ENCODE peak calls at places on chromosome 13, in eight cellular contexts. One of them, this sample, is unnamed. For H3K4me1, the result is how much of the 10 kb centered on the place peaks cover.

GRCh38 chr13:76856141-76856571 is 30.0 kb downstream of the KCTD12 start:
- DNase-seq in PC-3: peak
- DNase-seq in body of pancreas: no peak
- DNase-seq in HAP-1: no peak
- DNase-seq in CD8-positive, alpha-beta memory T cell: no peak
- DNase-seq in neural progenitor cell: no peak
- DNase-seq in fibroblast of lung: peak
- DNase-seq in tibial nerve: no peak
- DNase-seq in this sample: no peak

GRCh38 chr13:99992912-99993311 is 11.3 kb downstream of the ZIC2 start:
- DNase-seq in PC-3: no peak
- DNase-seq in body of pancreas: no peak
- DNase-seq in HAP-1: no peak
- DNase-seq in CD8-positive, alpha-beta memory T cell: no peak
- DNase-seq in neural progenitor cell: no peak
- DNase-seq in fibroblast of lung: peak
- DNase-seq in tibial nerve: no peak
- DNase-seq in this sample: no peak

GRCh38 chr13:111038887-111039286 is 76.2 kb upstream of the ARHGEF7 start:
- DNase-seq in PC-3: no peak
- DNase-seq in body of pancreas: no peak
- DNase-seq in HAP-1: no peak
- DNase-seq in CD8-positive, alpha-beta memory T cell: no peak
- DNase-seq in neural progenitor cell: no peak
- DNase-seq in fibroblast of lung: no peak
- DNase-seq in tibial nerve: no peak
- DNase-seq in this sample: no peak

GRCh38 chr13:36282818-36283432 is 14.7 kb downstream of the CCDC169 start:
- DNase-seq in PC-3: peak
- DNase-seq in body of pancreas: no peak
- DNase-seq in HAP-1: no peak
- DNase-seq in CD8-positive, alpha-beta memory T cell: no peak
- DNase-seq in neural progenitor cell: peak
- DNase-seq in fibroblast of lung: peak
- DNase-seq in tibial nerve: no peak
- DNase-seq in this sample: no peak

GRCh38 chr13:91369432-91369831 is 21.9 kb downstream of the MIR17HG start:
- DNase-seq in PC-3: peak
- DNase-seq in body of pancreas: no peak
- DNase-seq in HAP-1: peak
- DNase-seq in CD8-positive, alpha-beta memory T cell: no peak
- DNase-seq in neural progenitor cell: no peak
- DNase-seq in fibroblast of lung: peak
- DNase-seq in tibial nerve: no peak
- DNase-seq in this sample: no peak

GRCh38 chr13:35470671-35471465 is 5.6 kb downstream of the MAB21L1 start:
- DNase-seq in PC-3: no peak
- DNase-seq in body of pancreas: no peak
- DNase-seq in HAP-1: no peak
- DNase-seq in CD8-positive, alpha-beta memory T cell: no peak
- DNase-seq in neural progenitor cell: peak
- DNase-seq in fibroblast of lung: peak
- DNase-seq in tibial nerve: peak
- DNase-seq in this sample: peak

GRCh38 chr13:94345374-94346195 is 133.9 kb downstream of the DCT start:
- DNase-seq in PC-3: peak
- DNase-seq in body of pancreas: no peak
- DNase-seq in HAP-1: no peak
- DNase-seq in CD8-positive, alpha-beta memory T cell: peak
- DNase-seq in neural progenitor cell: no peak
- DNase-seq in fibroblast of lung: peak
- DNase-seq in tibial nerve: no peak
- DNase-seq in this sample: no peak

GRCh38 chr13:23279321-23279720 is 98.5 kb downstream of the SGCG start:
- DNase-seq in PC-3: no peak
- DNase-seq in body of pancreas: no peak
- DNase-seq in HAP-1: no peak
- DNase-seq in CD8-positive, alpha-beta memory T cell: no peak
- DNase-seq in neural progenitor cell: no peak
- DNase-seq in fibroblast of lung: no peak
- DNase-seq in tibial nerve: no peak
- DNase-seq in this sample: no peak

GRCh38 chr13:24923305-24923640 is 159.3 kb downstream of the RNF17 start:
- DNase-seq in PC-3: peak
- DNase-seq in body of pancreas: no peak
- DNase-seq in HAP-1: no peak
- DNase-seq in CD8-positive, alpha-beta memory T cell: no peak
- DNase-seq in neural progenitor cell: no peak
- DNase-seq in fibroblast of lung: peak
- DNase-seq in tibial nerve: peak
- DNase-seq in this sample: no peak

GRCh38 chr13:48412881-48413351 is at the start of gene LPAR6:
- DNase-seq in PC-3: peak
- DNase-seq in body of pancreas: no peak
- DNase-seq in HAP-1: peak
- DNase-seq in CD8-positive, alpha-beta memory T cell: peak
- DNase-seq in neural progenitor cell: peak
- DNase-seq in fibroblast of lung: peak
- DNase-seq in tibial nerve: peak
- DNase-seq in this sample: no peak

GRCh38 chr13:41765813-41766212 is 195.1 kb downstream of the VWA8 start:
- DNase-seq in PC-3: no peak
- DNase-seq in body of pancreas: no peak
- DNase-seq in HAP-1: no peak
- DNase-seq in CD8-positive, alpha-beta memory T cell: no peak
- DNase-seq in neural progenitor cell: no peak
- DNase-seq in fibroblast of lung: no peak
- DNase-seq in tibial nerve: no peak
- DNase-seq in this sample: no peak

GRCh38 chr13:31807090-31807541 is 67.8 kb downstream of the RXFP2 start:
- DNase-seq in PC-3: no peak
- DNase-seq in body of pancreas: no peak
- DNase-seq in HAP-1: no peak
- DNase-seq in CD8-positive, alpha-beta memory T cell: peak
- DNase-seq in neural progenitor cell: no peak
- DNase-seq in fibroblast of lung: peak
- DNase-seq in tibial nerve: no peak
- DNase-seq in this sample: no peak

GRCh38 chr13:110261166-110262081 is 45.5 kb downstream of the COL4A1 start:
- DNase-seq in PC-3: no peak
- DNase-seq in body of pancreas: no peak
- DNase-seq in HAP-1: no peak
- DNase-seq in CD8-positive, alpha-beta memory T cell: no peak
- DNase-seq in neural progenitor cell: peak
- DNase-seq in fibroblast of lung: no peak
- DNase-seq in tibial nerve: no peak
- DNase-seq in this sample: no peak

GRCh38 chr13:110047511-110047910 is 259.4 kb downstream of the COL4A1 start:
- DNase-seq in PC-3: peak
- DNase-seq in body of pancreas: peak
- DNase-seq in HAP-1: no peak
- DNase-seq in CD8-positive, alpha-beta memory T cell: no peak
- DNase-seq in neural progenitor cell: no peak
- DNase-seq in fibroblast of lung: peak
- DNase-seq in tibial nerve: no peak
- DNase-seq in this sample: no peak

GRCh38 chr13:40946485-40946884 is 72.6 kb downstream of the ELF1 start:
- DNase-seq in PC-3: no peak
- DNase-seq in body of pancreas: no peak
- DNase-seq in HAP-1: no peak
- DNase-seq in CD8-positive, alpha-beta memory T cell: no peak
- DNase-seq in neural progenitor cell: no peak
- DNase-seq in fibroblast of lung: no peak
- DNase-seq in tibial nerve: no peak
- DNase-seq in this sample: no peak

GRCh38 chr13:41007359-41008118 is 11.6 kb downstream of the ELF1 start:
- DNase-seq in PC-3: peak
- DNase-seq in body of pancreas: no peak
- DNase-seq in HAP-1: no peak
- DNase-seq in CD8-positive, alpha-beta memory T cell: no peak
- DNase-seq in neural progenitor cell: peak
- DNase-seq in fibroblast of lung: peak
- DNase-seq in tibial nerve: no peak
- DNase-seq in this sample: no peak

GRCh38 chr13:94311893-94312292 is 167.6 kb downstream of the DCT start:
- DNase-seq in PC-3: no peak
- DNase-seq in body of pancreas: no peak
- DNase-seq in HAP-1: no peak
- DNase-seq in CD8-positive, alpha-beta memory T cell: no peak
- DNase-seq in neural progenitor cell: no peak
- DNase-seq in fibroblast of lung: no peak
- DNase-seq in tibial nerve: no peak
- DNase-seq in this sample: no peak

GRCh38 chr13:107864543-107865460 is 350.5 kb downstream of the LIG4 start:
- DNase-seq in PC-3: peak
- DNase-seq in body of pancreas: peak
- DNase-seq in HAP-1: peak
- DNase-seq in CD8-positive, alpha-beta memory T cell: no peak
- DNase-seq in neural progenitor cell: peak
- DNase-seq in fibroblast of lung: peak
- DNase-seq in tibial nerve: peak
- DNase-seq in this sample: no peak

GRCh38 chr13:55815458-55816033 is 1325.2 kb upstream of the PRR20A start:
- DNase-seq in PC-3: no peak
- DNase-seq in body of pancreas: peak
- DNase-seq in HAP-1: no peak
- DNase-seq in CD8-positive, alpha-beta memory T cell: no peak
- DNase-seq in neural progenitor cell: no peak
- DNase-seq in fibroblast of lung: no peak
- DNase-seq in tibial nerve: no peak
- DNase-seq in this sample: no peak

GRCh38 chr13:99974939-99975561 is 3.5 kb upstream of the ZIC5 start:
- DNase-seq in PC-3: no peak
- DNase-seq in body of pancreas: no peak
- DNase-seq in HAP-1: peak
- DNase-seq in CD8-positive, alpha-beta memory T cell: no peak
- DNase-seq in neural progenitor cell: peak
- DNase-seq in fibroblast of lung: no peak
- DNase-seq in tibial nerve: no peak
- DNase-seq in this sample: no peak

GRCh38 chr13:76023644-76024043 is 387.5 kb downstream of the LMO7 start:
- DNase-seq in PC-3: peak
- DNase-seq in body of pancreas: no peak
- DNase-seq in HAP-1: no peak
- DNase-seq in CD8-positive, alpha-beta memory T cell: no peak
- DNase-seq in neural progenitor cell: no peak
- DNase-seq in fibroblast of lung: peak
- DNase-seq in tibial nerve: no peak
- DNase-seq in this sample: no peak

DNA sequence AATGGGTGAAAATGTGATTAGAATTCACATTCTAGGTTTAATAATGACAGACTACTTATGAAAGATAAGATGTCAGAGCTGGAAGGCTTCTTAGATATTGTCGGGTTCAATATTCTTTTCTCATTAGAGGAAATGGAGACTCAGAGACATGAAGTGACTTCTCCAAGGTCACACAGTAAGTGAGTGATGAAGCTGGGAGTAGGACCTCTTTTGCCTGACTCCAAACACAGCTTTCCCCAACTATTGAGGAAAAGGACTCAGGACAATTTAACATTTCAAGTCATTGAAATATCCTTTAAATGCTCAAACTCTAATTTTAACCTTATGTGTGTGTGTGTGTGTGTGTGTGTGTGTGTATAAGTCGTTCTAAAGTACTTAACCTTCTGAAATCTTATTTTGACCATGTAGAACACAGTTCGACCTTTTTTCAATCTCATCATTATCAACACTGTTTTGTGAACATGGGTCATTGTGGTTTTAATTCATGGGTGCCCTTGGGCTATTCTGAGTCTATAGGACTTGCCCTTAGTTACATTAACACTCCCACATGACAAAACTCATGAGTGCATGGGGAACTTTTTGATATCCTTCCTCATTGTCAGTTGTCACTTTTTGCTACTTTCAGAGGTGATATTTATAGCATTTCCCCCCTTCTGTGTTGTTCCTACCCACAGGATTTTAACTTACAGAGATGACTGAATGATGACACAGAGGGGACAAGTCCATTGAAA is 53.0 kb downstream of the LRCH1 start:
- DNase-seq in PC-3: peak
- DNase-seq in body of pancreas: no peak
- DNase-seq in HAP-1: no peak
- DNase-seq in CD8-positive, alpha-beta memory T cell: no peak
- DNase-seq in neural progenitor cell: no peak
- DNase-seq in fibroblast of lung: no peak
- DNase-seq in tibial nerve: no peak
- DNase-seq in this sample: no peak
- H3K4me1 ChIP-seq in PC-3: under half
- H3K4me1 ChIP-seq in body of pancreas: under half
- H3K4me1 ChIP-seq in HAP-1: under half
- H3K4me1 ChIP-seq in CD8-positive, alpha-beta memory T cell: under half
- H3K4me1 ChIP-seq in neural progenitor cell: under half
- H3K4me1 ChIP-seq in fibroblast of lung: under half
- H3K4me1 ChIP-seq in tibial nerve: half or more
- H3K4me1 ChIP-seq in this sample: under half

DNA sequence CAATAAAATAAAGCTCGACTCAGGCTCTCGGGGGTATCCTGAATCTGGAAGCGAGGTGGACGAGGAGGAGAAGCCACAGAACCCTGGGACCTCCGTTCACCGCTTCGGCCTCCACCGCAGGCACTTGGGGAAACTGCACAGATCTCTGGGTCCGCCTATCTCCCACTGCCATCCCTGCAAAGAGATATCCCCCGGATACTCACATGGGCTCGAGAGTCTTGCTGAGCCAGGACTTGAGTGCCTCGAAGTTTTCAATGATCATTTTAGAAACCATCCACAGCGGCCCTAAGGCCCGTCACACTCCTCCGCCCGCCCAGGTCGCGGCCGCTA is 589 bp downstream of the RBM26 start:
- DNase-seq in PC-3: no peak
- DNase-seq in body of pancreas: no peak
- DNase-seq in HAP-1: no peak
- DNase-seq in CD8-positive, alpha-beta memory T cell: no peak
- DNase-seq in neural progenitor cell: no peak
- DNase-seq in fibroblast of lung: no peak
- DNase-seq in tibial nerve: peak
- DNase-seq in this sample: no peak
- H3K4me1 ChIP-seq in PC-3: under half
- H3K4me1 ChIP-seq in body of pancreas: half or more
- H3K4me1 ChIP-seq in HAP-1: under half
- H3K4me1 ChIP-seq in CD8-positive, alpha-beta memory T cell: half or more
- H3K4me1 ChIP-seq in neural progenitor cell: under half
- H3K4me1 ChIP-seq in fibroblast of lung: under half
- H3K4me1 ChIP-seq in tibial nerve: half or more
- H3K4me1 ChIP-seq in this sample: half or more

GRCh38 chr13:26956532-26957142 is 196.1 kb upstream of the GPR12 start:
- DNase-seq in PC-3: no peak
- DNase-seq in body of pancreas: no peak
- DNase-seq in HAP-1: no peak
- DNase-seq in CD8-positive, alpha-beta memory T cell: no peak
- DNase-seq in neural progenitor cell: no peak
- DNase-seq in fibroblast of lung: no peak
- DNase-seq in tibial nerve: no peak
- DNase-seq in this sample: no peak
- H3K4me1 ChIP-seq in PC-3: under half
- H3K4me1 ChIP-seq in body of pancreas: under half
- H3K4me1 ChIP-seq in HAP-1: under half
- H3K4me1 ChIP-seq in CD8-positive, alpha-beta memory T cell: under half
- H3K4me1 ChIP-seq in neural progenitor cell: under half
- H3K4me1 ChIP-seq in fibroblast of lung: under half
- H3K4me1 ChIP-seq in tibial nerve: under half
- H3K4me1 ChIP-seq in this sample: under half

GRCh38 chr13:98575876-98576214 is 1.1 kb downstream of the STK24 start:
- DNase-seq in PC-3: no peak
- DNase-seq in body of pancreas: no peak
- DNase-seq in HAP-1: no peak
- DNase-seq in CD8-positive, alpha-beta memory T cell: no peak
- DNase-seq in neural progenitor cell: no peak
- DNase-seq in fibroblast of lung: no peak
- DNase-seq in tibial nerve: no peak
- DNase-seq in this sample: no peak
- H3K4me1 ChIP-seq in PC-3: under half
- H3K4me1 ChIP-seq in body of pancreas: half or more
- H3K4me1 ChIP-seq in HAP-1: under half
- H3K4me1 ChIP-seq in CD8-positive, alpha-beta memory T cell: under half
- H3K4me1 ChIP-seq in neural progenitor cell: half or more
- H3K4me1 ChIP-seq in fibroblast of lung: under half
- H3K4me1 ChIP-seq in tibial nerve: half or more
- H3K4me1 ChIP-seq in this sample: under half

This sample was measured in psoas muscle.